ENCODE peak calls at places on chromosomes 12 and 14, in five cellular contexts. V is CD4-positive, alpha-beta T cell; H is PC-3; X is hepatocyte; Y is body of pancreas. R is an unnamed sample. For H3K27me3, the result is how much of the 10 kb centered on the place peaks cover.

GRCh38 chr14:36065831-36066230 is 110.7 kb downstream of the PTCSC3 start:
- DNase-seq in X (no peak), V (no peak), H (no peak), Y (no peak), R (no peak)

GRCh38 chr12:52327086-52327829 is 6.1 kb upstream of the KRT83 start:
- DNase-seq in H (peak), V (peak), X (peak), Y (peak), R (peak)

GRCh38 chr12:12899530-12900380 is 8.4 kb downstream of the GPRC5A start:
- DNase-seq in V (no peak), Y (no peak), H (peak), X (peak), R (no peak)

GRCh38 chr14:72883963-72884362 is 9.9 kb downstream of the DPF3 start:
- DNase-seq in V (no peak), H (peak), X (no peak), Y (no peak), R (no peak)

GRCh38 chr12:3138896-3139590 is 61.9 kb downstream of the TSPAN9 start:
- DNase-seq in Y (no peak), H (no peak), X (no peak), V (no peak), R (no peak)

GRCh38 chr14:68787235-68787727 is 5.6 kb downstream of the ZFP36L1 start:
- DNase-seq in V (no peak), X (peak), Y (peak), H (no peak), R (peak)

GRCh38 chr12:116813271-116814041 is 67.8 kb downstream of the HRK start:
- DNase-seq in V (no peak), Y (no peak), X (no peak), H (peak), R (no peak)

GRCh38 chr14:102838531-102838930 is 61.3 kb downstream of the TRAF3 start:
- DNase-seq in X (no peak), V (no peak), H (no peak), Y (no peak), R (no peak)

GRCh38 chr12:92810370-92810769 is 107.6 kb downstream of the PLEKHG7 start:
- DNase-seq in V (no peak), Y (no peak), X (no peak), H (no peak), R (no peak)

GRCh38 chr12:46938071-46938678 is 112.4 kb upstream of the SLC38A4 start:
- DNase-seq in H (no peak), Y (no peak), V (no peak), X (no peak), R (no peak)

GRCh38 chr14:77276295-77276935 is 5.4 kb upstream of the NGB start:
- DNase-seq in X (no peak), Y (no peak), V (no peak), H (no peak), R (no peak)

GRCh38 chr14:22981090-22982012 is 1.0 kb downstream of the AJUBA start:
- DNase-seq in Y (peak), H (peak), V (peak), X (peak), R (no peak)

GRCh38 chr12:8609061-8609570 is 3.5 kb downstream of the AICDA start:
- DNase-seq in V (no peak), H (peak), X (peak), Y (no peak), R (no peak)

GRCh38 chr12:48800457-48800856 is 11.6 kb upstream of the ADCY6 start:
- DNase-seq in X (no peak), V (no peak), H (no peak), Y (no peak), R (no peak)

GRCh38 chr12:108302471-108303311 is 36.4 kb downstream of the CMKLR1 start:
- DNase-seq in H (peak), V (no peak), X (peak), Y (peak), R (peak)

GRCh38 chr12:85016423-85016822 is 19.7 kb downstream of the TSPAN19 start:
- DNase-seq in H (peak), V (no peak), X (no peak), Y (no peak), R (no peak)

GRCh38 chr14:99728981-99729451 is 44.9 kb downstream of the CYP46A1 start:
- DNase-seq in Y (no peak), V (no peak), X (no peak), H (no peak), R (peak)

GRCh38 chr14:70888151-70888499 is 19.1 kb upstream of the PCNX1 start:
- DNase-seq in Y (no peak), X (no peak), V (no peak), H (no peak), R (no peak)
- TF ChIP-seq CTCF in Y (no peak), X (no peak), V (no peak), H (no peak), R (no peak)

DNA sequence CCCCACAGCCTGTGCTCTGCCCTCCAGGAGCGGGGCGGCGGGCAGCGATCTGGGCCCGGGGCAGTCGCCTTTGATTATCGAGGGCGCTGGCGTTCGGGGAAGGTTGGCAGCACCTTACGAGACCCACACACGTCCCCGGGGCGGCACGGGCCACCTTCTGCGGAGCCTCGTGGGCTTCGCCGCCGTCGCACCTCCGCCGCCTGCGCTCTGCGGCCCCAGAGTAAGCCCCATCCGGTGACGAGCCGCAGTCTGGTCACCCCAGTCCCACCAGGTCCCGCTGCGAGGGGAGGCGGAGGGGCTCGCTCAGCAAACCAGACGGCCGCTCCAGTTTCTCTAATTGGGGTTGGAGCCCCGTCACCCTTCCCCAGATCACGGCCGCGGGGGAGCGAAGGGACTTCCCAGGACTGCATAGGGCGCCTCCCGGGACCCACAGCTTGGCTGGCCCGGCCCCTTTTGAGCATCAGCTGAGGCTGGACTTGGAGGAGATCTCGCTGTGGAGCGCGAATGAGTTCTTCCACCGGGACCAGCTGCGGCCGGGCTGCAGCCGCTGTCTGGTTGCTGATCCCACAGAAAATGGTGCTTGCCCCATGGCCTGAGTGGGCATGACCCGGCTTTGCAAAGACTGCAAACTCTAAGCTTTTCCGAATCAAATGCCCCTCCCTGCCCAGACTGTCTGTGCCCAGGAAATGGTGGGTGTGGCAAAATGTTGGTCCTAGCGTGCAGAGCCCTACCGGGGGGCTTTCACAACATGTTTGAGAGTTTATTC is 559 bp downstream of the LGALS3 start:
- DNase-seq in V (peak), X (peak), H (peak), Y (peak), R (peak)
- H3K27me3 ChIP-seq in V (under half), X (under half), H (under half), Y (under half), R (under half)

GRCh38 chr12:130809791-130810190 is 29.3 kb downstream of the STX2 start:
- DNase-seq in H (no peak), Y (no peak), X (no peak), V (no peak), R (no peak)

GRCh38 chr12:130813949-130814348 is 25.1 kb downstream of the STX2 start:
- DNase-seq in Y (no peak), H (no peak), V (no peak), X (no peak), R (no peak)

GRCh38 chr12:130815028-130815741 is 23.9 kb downstream of the STX2 start:
- DNase-seq in Y (no peak), V (no peak), H (no peak), X (no peak), R (no peak)

GRCh38 chr12:130816055-130816454 is 23.0 kb downstream of the STX2 start:
- DNase-seq in V (no peak), H (no peak), X (no peak), Y (no peak), R (no peak)

DNA sequence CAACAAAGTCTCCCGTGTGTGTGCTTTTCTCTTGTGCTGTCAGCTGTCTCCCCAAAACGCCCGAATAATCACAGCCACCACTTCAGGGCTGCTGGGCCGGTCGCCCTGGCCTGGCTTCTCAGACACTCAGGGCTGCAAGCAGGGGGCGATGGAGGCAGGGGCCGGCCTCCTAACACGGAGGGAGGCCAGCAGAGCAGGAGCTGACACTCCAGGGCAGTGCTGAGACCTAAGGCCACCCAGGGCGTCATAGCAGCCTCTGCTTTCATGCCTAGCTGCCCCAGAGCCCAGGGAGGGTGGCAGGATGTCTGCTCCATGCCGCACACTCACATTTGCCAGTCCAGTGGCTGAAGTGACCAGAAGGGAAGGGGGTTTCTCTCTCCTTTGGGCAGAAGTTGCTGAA is 25.6 kb downstream of the STX2 start:
- DNase-seq in H (no peak), Y (no peak), V (no peak), X (no peak), R (no peak)
- TF ChIP-seq CTCF in H (no peak), Y (no peak), V (no peak), X (no peak), R (no peak)

GRCh38 chr12:10363922-10364838 is 25.7 kb downstream of the KLRK1 start:
- DNase-seq in Y (peak), V (peak), H (peak), X (peak), R (peak)
- H3K27me3 ChIP-seq in Y (under half), V (under half), H (under half), X (under half), R (under half)

GRCh38 chr12:122980192-122981035 is at the start of gene ARL6IP4:
- DNase-seq in X (peak), Y (peak), V (peak), H (peak), R (peak)

GRCh38 chr12:122982494-122982850 is 2.0 kb downstream of the ARL6IP4 start:
- DNase-seq in Y (peak), X (no peak), V (no peak), H (no peak), R (no peak)

GRCh38 chr12:122979908-122980191 is 631 bp upstream of the ARL6IP4 start:
- DNase-seq in H (no peak), Y (no peak), X (no peak), V (no peak), R (no peak)

GRCh38 chr12:122981587-122982493 is 1.4 kb downstream of the ARL6IP4 start:
- DNase-seq in V (no peak), Y (peak), X (no peak), H (no peak), R (no peak)

GRCh38 chr12:122981036-122981471 is 573 bp downstream of the ARL6IP4 start:
- DNase-seq in X (peak), Y (no peak), V (peak), H (peak), R (no peak)
- TF ChIP-seq CTCF in X (no peak), Y (no peak), V (no peak), H (no peak), R (no peak)

R was measured in colonic mucosa.